ENCODE peak calls at places on chromosomes 7 and 10, in five cellular contexts. One of them, this sample, is unnamed.

GRCh38 chr10:29113251-29113945 is 175.5 kb upstream of the LYZL1 start:
- DNase-seq in psoas muscle: no peak
- DNase-seq in right cardiac atrium: no peak
- DNase-seq in activated CD4-positive, CD25-positive, alpha-beta regulatory T cell treated with anti-CD3 and anti-CD28 coated beads, Interleukin-2, amount 50 U/mL, for 72 hours: no peak
- DNase-seq in adipocyte: no peak
- DNase-seq in this sample: no peak

GRCh38 chr7:2641406-2642393 is 9.9 kb downstream of the TTYH3 start:
- DNase-seq in psoas muscle: peak
- DNase-seq in right cardiac atrium: peak
- DNase-seq in activated CD4-positive, CD25-positive, alpha-beta regulatory T cell treated with anti-CD3 and anti-CD28 coated beads, Interleukin-2, amount 50 U/mL, for 72 hours: no peak
- DNase-seq in adipocyte: peak
- DNase-seq in this sample: peak

GRCh38 chr10:27805215-27805614 is 59.6 kb upstream of the MKX start:
- DNase-seq in psoas muscle: no peak
- DNase-seq in right cardiac atrium: no peak
- DNase-seq in activated CD4-positive, CD25-positive, alpha-beta regulatory T cell treated with anti-CD3 and anti-CD28 coated beads, Interleukin-2, amount 50 U/mL, for 72 hours: no peak
- DNase-seq in adipocyte: no peak
- DNase-seq in this sample: no peak

GRCh38 chr10:122469848-122470247 is 8.5 kb downstream of the HTRA1 start:
- DNase-seq in psoas muscle: no peak
- DNase-seq in right cardiac atrium: no peak
- DNase-seq in activated CD4-positive, CD25-positive, alpha-beta regulatory T cell treated with anti-CD3 and anti-CD28 coated beads, Interleukin-2, amount 50 U/mL, for 72 hours: no peak
- DNase-seq in adipocyte: no peak
- DNase-seq in this sample: no peak

GRCh38 chr7:158006841-158007696 is 580.6 kb downstream of the PTPRN2 start:
- DNase-seq in psoas muscle: no peak
- DNase-seq in right cardiac atrium: no peak
- DNase-seq in activated CD4-positive, CD25-positive, alpha-beta regulatory T cell treated with anti-CD3 and anti-CD28 coated beads, Interleukin-2, amount 50 U/mL, for 72 hours: no peak
- DNase-seq in adipocyte: no peak
- DNase-seq in this sample: no peak

GRCh38 chr10:62036186-62037081 is 134.9 kb downstream of the ARID5B start:
- DNase-seq in psoas muscle: no peak
- DNase-seq in right cardiac atrium: no peak
- DNase-seq in activated CD4-positive, CD25-positive, alpha-beta regulatory T cell treated with anti-CD3 and anti-CD28 coated beads, Interleukin-2, amount 50 U/mL, for 72 hours: no peak
- DNase-seq in adipocyte: no peak
- DNase-seq in this sample: no peak

GRCh38 chr10:60282771-60283353 is 106.8 kb downstream of the ANK3 start:
- DNase-seq in psoas muscle: no peak
- DNase-seq in right cardiac atrium: no peak
- DNase-seq in activated CD4-positive, CD25-positive, alpha-beta regulatory T cell treated with anti-CD3 and anti-CD28 coated beads, Interleukin-2, amount 50 U/mL, for 72 hours: no peak
- DNase-seq in adipocyte: peak
- DNase-seq in this sample: peak

GRCh38 chr7:128454808-128455555 is 696 bp upstream of the HILPDA start:
- DNase-seq in psoas muscle: no peak
- DNase-seq in right cardiac atrium: no peak
- DNase-seq in activated CD4-positive, CD25-positive, alpha-beta regulatory T cell treated with anti-CD3 and anti-CD28 coated beads, Interleukin-2, amount 50 U/mL, for 72 hours: no peak
- DNase-seq in adipocyte: peak
- DNase-seq in this sample: peak

GRCh38 chr7:150337659-150338081 is 3.8 kb downstream of the RARRES2 start:
- DNase-seq in psoas muscle: no peak
- DNase-seq in right cardiac atrium: no peak
- DNase-seq in activated CD4-positive, CD25-positive, alpha-beta regulatory T cell treated with anti-CD3 and anti-CD28 coated beads, Interleukin-2, amount 50 U/mL, for 72 hours: no peak
- DNase-seq in adipocyte: no peak
- DNase-seq in this sample: no peak

GRCh38 chr7:27303021-27303420 is 60.4 kb downstream of the EVX1 start:
- DNase-seq in psoas muscle: no peak
- DNase-seq in right cardiac atrium: no peak
- DNase-seq in activated CD4-positive, CD25-positive, alpha-beta regulatory T cell treated with anti-CD3 and anti-CD28 coated beads, Interleukin-2, amount 50 U/mL, for 72 hours: no peak
- DNase-seq in adipocyte: no peak
- DNase-seq in this sample: peak

GRCh38 chr10:97564776-97565175 is 7.8 kb upstream of the ANKRD2 start:
- DNase-seq in psoas muscle: no peak
- DNase-seq in right cardiac atrium: no peak
- DNase-seq in activated CD4-positive, CD25-positive, alpha-beta regulatory T cell treated with anti-CD3 and anti-CD28 coated beads, Interleukin-2, amount 50 U/mL, for 72 hours: no peak
- DNase-seq in adipocyte: no peak
- DNase-seq in this sample: no peak

GRCh38 chr10:27663611-27664010 is 82.0 kb downstream of the MKX start:
- DNase-seq in psoas muscle: no peak
- DNase-seq in right cardiac atrium: no peak
- DNase-seq in activated CD4-positive, CD25-positive, alpha-beta regulatory T cell treated with anti-CD3 and anti-CD28 coated beads, Interleukin-2, amount 50 U/mL, for 72 hours: no peak
- DNase-seq in adipocyte: peak
- DNase-seq in this sample: no peak

GRCh38 chr10:69848454-69848853 is 46.7 kb downstream of the COL13A1 start:
- DNase-seq in psoas muscle: no peak
- DNase-seq in right cardiac atrium: no peak
- DNase-seq in activated CD4-positive, CD25-positive, alpha-beta regulatory T cell treated with anti-CD3 and anti-CD28 coated beads, Interleukin-2, amount 50 U/mL, for 72 hours: no peak
- DNase-seq in adipocyte: no peak
- DNase-seq in this sample: no peak

GRCh38 chr10:45580371-45580770 is 92.2 kb downstream of the ZFAND4 start:
- DNase-seq in psoas muscle: no peak
- DNase-seq in right cardiac atrium: no peak
- DNase-seq in activated CD4-positive, CD25-positive, alpha-beta regulatory T cell treated with anti-CD3 and anti-CD28 coated beads, Interleukin-2, amount 50 U/mL, for 72 hours: no peak
- DNase-seq in adipocyte: no peak
- DNase-seq in this sample: no peak

GRCh38 chr10:60827791-60828488 is 49.7 kb downstream of the CDK1 start:
- DNase-seq in psoas muscle: no peak
- DNase-seq in right cardiac atrium: no peak
- DNase-seq in activated CD4-positive, CD25-positive, alpha-beta regulatory T cell treated with anti-CD3 and anti-CD28 coated beads, Interleukin-2, amount 50 U/mL, for 72 hours: no peak
- DNase-seq in adipocyte: peak
- DNase-seq in this sample: peak

GRCh38 chr7:95493247-95493646 is 7.5 kb downstream of the ASB4 start:
- DNase-seq in psoas muscle: no peak
- DNase-seq in right cardiac atrium: no peak
- DNase-seq in activated CD4-positive, CD25-positive, alpha-beta regulatory T cell treated with anti-CD3 and anti-CD28 coated beads, Interleukin-2, amount 50 U/mL, for 72 hours: no peak
- DNase-seq in adipocyte: no peak
- DNase-seq in this sample: no peak

GRCh38 chr7:152588350-152588749 is 87.6 kb downstream of the XRCC2 start:
- DNase-seq in psoas muscle: no peak
- DNase-seq in right cardiac atrium: no peak
- DNase-seq in activated CD4-positive, CD25-positive, alpha-beta regulatory T cell treated with anti-CD3 and anti-CD28 coated beads, Interleukin-2, amount 50 U/mL, for 72 hours: no peak
- DNase-seq in adipocyte: peak
- DNase-seq in this sample: no peak

GRCh38 chr7:130942211-130942964 is 208.4 kb upstream of the KLF14 start:
- DNase-seq in psoas muscle: peak
- DNase-seq in right cardiac atrium: no peak
- DNase-seq in activated CD4-positive, CD25-positive, alpha-beta regulatory T cell treated with anti-CD3 and anti-CD28 coated beads, Interleukin-2, amount 50 U/mL, for 72 hours: no peak
- DNase-seq in adipocyte: peak
- DNase-seq in this sample: no peak

GRCh38 chr10:52472406-52473146 is 158.5 kb downstream of the DKK1 start:
- DNase-seq in psoas muscle: no peak
- DNase-seq in right cardiac atrium: no peak
- DNase-seq in activated CD4-positive, CD25-positive, alpha-beta regulatory T cell treated with anti-CD3 and anti-CD28 coated beads, Interleukin-2, amount 50 U/mL, for 72 hours: no peak
- DNase-seq in adipocyte: no peak
- DNase-seq in this sample: no peak

GRCh38 chr10:4725917-4726606 is 99.9 kb upstream of the AKR1E2 start:
- DNase-seq in psoas muscle: no peak
- DNase-seq in right cardiac atrium: no peak
- DNase-seq in activated CD4-positive, CD25-positive, alpha-beta regulatory T cell treated with anti-CD3 and anti-CD28 coated beads, Interleukin-2, amount 50 U/mL, for 72 hours: no peak
- DNase-seq in adipocyte: peak
- DNase-seq in this sample: no peak

GRCh38 chr10:101053516-101053915 is 8.3 kb upstream of the KAZALD1 start:
- DNase-seq in psoas muscle: no peak
- DNase-seq in right cardiac atrium: no peak
- DNase-seq in activated CD4-positive, CD25-positive, alpha-beta regulatory T cell treated with anti-CD3 and anti-CD28 coated beads, Interleukin-2, amount 50 U/mL, for 72 hours: no peak
- DNase-seq in adipocyte: peak
- DNase-seq in this sample: no peak

GRCh38 chr7:114972567-114972966 is 50.7 kb downstream of the MDFIC start:
- DNase-seq in psoas muscle: no peak
- DNase-seq in right cardiac atrium: no peak
- DNase-seq in activated CD4-positive, CD25-positive, alpha-beta regulatory T cell treated with anti-CD3 and anti-CD28 coated beads, Interleukin-2, amount 50 U/mL, for 72 hours: no peak
- DNase-seq in adipocyte: no peak
- DNase-seq in this sample: no peak

GRCh38 chr10:119197921-119198320 is 9.4 kb upstream of the GRK5 start:
- DNase-seq in psoas muscle: no peak
- DNase-seq in right cardiac atrium: no peak
- DNase-seq in activated CD4-positive, CD25-positive, alpha-beta regulatory T cell treated with anti-CD3 and anti-CD28 coated beads, Interleukin-2, amount 50 U/mL, for 72 hours: no peak
- DNase-seq in adipocyte: no peak
- DNase-seq in this sample: peak

GRCh38 chr10:119651514-119652327 is 541 bp downstream of the BAG3 start:
- DNase-seq in psoas muscle: peak
- DNase-seq in right cardiac atrium: peak
- DNase-seq in activated CD4-positive, CD25-positive, alpha-beta regulatory T cell treated with anti-CD3 and anti-CD28 coated beads, Interleukin-2, amount 50 U/mL, for 72 hours: peak
- DNase-seq in adipocyte: peak
- DNase-seq in this sample: no peak

GRCh38 chr10:71577345-71577744 is 142.2 kb downstream of the C10orf105 start:
- DNase-seq in psoas muscle: no peak
- DNase-seq in right cardiac atrium: peak
- DNase-seq in activated CD4-positive, CD25-positive, alpha-beta regulatory T cell treated with anti-CD3 and anti-CD28 coated beads, Interleukin-2, amount 50 U/mL, for 72 hours: no peak
- DNase-seq in adipocyte: no peak
- DNase-seq in this sample: no peak

GRCh38 chr10:122126763-122127659 is 138.0 kb downstream of the TACC2 start:
- DNase-seq in psoas muscle: no peak
- DNase-seq in right cardiac atrium: no peak
- DNase-seq in activated CD4-positive, CD25-positive, alpha-beta regulatory T cell treated with anti-CD3 and anti-CD28 coated beads, Interleukin-2, amount 50 U/mL, for 72 hours: no peak
- DNase-seq in adipocyte: peak
- DNase-seq in this sample: peak

This sample was measured in MV-4-11.